ENCODE peak calls at places on chromosomes 11 and 22, in four cellular contexts. One of them, this sample, is unnamed.

GRCh38 chr11:116797816-116798215 is 6.1 kb upstream of the APOA5 start:
- DNase-seq in HCT116: no peak
- DNase-seq in K562: no peak
- DNase-seq in HepG2: no peak
- DNase-seq in this sample: no peak

GRCh38 chr11:104873252-104873651 is 25.0 kb downstream of the CASP12 start:
- DNase-seq in HCT116: no peak
- DNase-seq in K562: peak
- DNase-seq in HepG2: no peak
- DNase-seq in this sample: no peak

GRCh38 chr11:76802621-76803020 is 19.5 kb downstream of the TSKU start:
- DNase-seq in HCT116: no peak
- DNase-seq in K562: no peak
- DNase-seq in HepG2: no peak
- DNase-seq in this sample: no peak

GRCh38 chr22:44335903-44336803 is 23.4 kb upstream of the SHISAL1 start:
- DNase-seq in HCT116: no peak
- DNase-seq in K562: no peak
- DNase-seq in HepG2: no peak
- DNase-seq in this sample: no peak

GRCh38 chr22:46007003-46007847 is 30.3 kb upstream of the WNT7B start:
- DNase-seq in HCT116: peak
- DNase-seq in K562: no peak
- DNase-seq in HepG2: no peak
- DNase-seq in this sample: no peak

GRCh38 chr22:37015587-37015878 is 3.7 kb downstream of the TST start:
- DNase-seq in HCT116: no peak
- DNase-seq in K562: no peak
- DNase-seq in HepG2: no peak
- DNase-seq in this sample: no peak

GRCh38 chr11:2587132-2587930 is 112.5 kb downstream of the KCNQ1OT1 start:
- DNase-seq in HCT116: no peak
- DNase-seq in K562: no peak
- DNase-seq in HepG2: no peak
- DNase-seq in this sample: no peak

GRCh38 chr11:29260939-29261705 is 755.7 kb downstream of the KCNA4 start:
- DNase-seq in HCT116: peak
- DNase-seq in K562: no peak
- DNase-seq in HepG2: peak
- DNase-seq in this sample: peak

GRCh38 chr11:115408036-115408911 is 95.9 kb downstream of the CADM1 start:
- DNase-seq in HCT116: no peak
- DNase-seq in K562: no peak
- DNase-seq in HepG2: no peak
- DNase-seq in this sample: no peak

GRCh38 chr11:92841719-92842118 is 127.7 kb upstream of the MTNR1B start:
- DNase-seq in HCT116: no peak
- DNase-seq in K562: no peak
- DNase-seq in HepG2: no peak
- DNase-seq in this sample: no peak

GRCh38 chr22:25750569-25751173 is 8.7 kb downstream of the MYO18B start:
- DNase-seq in HCT116: no peak
- DNase-seq in K562: no peak
- DNase-seq in HepG2: no peak
- DNase-seq in this sample: no peak

GRCh38 chr22:47154621-47155081 is 392.2 kb downstream of the TBC1D22A start:
- DNase-seq in HCT116: no peak
- DNase-seq in K562: no peak
- DNase-seq in HepG2: no peak
- DNase-seq in this sample: no peak

GRCh38 chr11:67178878-67179277 is 59.8 kb downstream of the KDM2A start:
- DNase-seq in HCT116: no peak
- DNase-seq in K562: no peak
- DNase-seq in HepG2: no peak
- DNase-seq in this sample: no peak

GRCh38 chr11:69253028-69253427 is 40.9 kb upstream of the MYEOV start:
- DNase-seq in HCT116: peak
- DNase-seq in K562: no peak
- DNase-seq in HepG2: no peak
- DNase-seq in this sample: no peak

GRCh38 chr11:74366576-74366975 is 31.7 kb downstream of the PGM2L1 start:
- DNase-seq in HCT116: no peak
- DNase-seq in K562: no peak
- DNase-seq in HepG2: no peak
- DNase-seq in this sample: no peak

GRCh38 chr22:45891471-45891995 is 85.4 kb downstream of the WNT7B start:
- DNase-seq in HCT116: no peak
- DNase-seq in K562: no peak
- DNase-seq in HepG2: no peak
- DNase-seq in this sample: no peak

GRCh38 chr11:33507967-33508366 is 192.7 kb downstream of the C11orf91 start:
- DNase-seq in HCT116: peak
- DNase-seq in K562: no peak
- DNase-seq in HepG2: peak
- DNase-seq in this sample: no peak

GRCh38 chr11:46382644-46383403 is 1.4 kb downstream of the MDK start:
- DNase-seq in HCT116: no peak
- DNase-seq in K562: no peak
- DNase-seq in HepG2: peak
- DNase-seq in this sample: no peak

GRCh38 chr22:37804886-37805857 is 2.6 kb upstream of the GCAT start:
- DNase-seq in HCT116: peak
- DNase-seq in K562: no peak
- DNase-seq in HepG2: peak
- DNase-seq in this sample: no peak

GRCh38 chr11:75583710-75584658 is 21.9 kb downstream of the SERPINH1 start:
- DNase-seq in HCT116: no peak
- DNase-seq in K562: peak
- DNase-seq in HepG2: no peak
- DNase-seq in this sample: no peak

GRCh38 chr22:50015451-50016307 is 3.1 kb upstream of the IL17REL start:
- DNase-seq in HCT116: no peak
- DNase-seq in K562: peak
- DNase-seq in HepG2: no peak
- DNase-seq in this sample: no peak
- TF ChIP-seq TCF7L2 in HCT116: no peak
- TF ChIP-seq TCF7L2 in K562: no peak
- TF ChIP-seq TCF7L2 in HepG2: no peak
- TF ChIP-seq TCF7L2 in this sample: no peak

DNA sequence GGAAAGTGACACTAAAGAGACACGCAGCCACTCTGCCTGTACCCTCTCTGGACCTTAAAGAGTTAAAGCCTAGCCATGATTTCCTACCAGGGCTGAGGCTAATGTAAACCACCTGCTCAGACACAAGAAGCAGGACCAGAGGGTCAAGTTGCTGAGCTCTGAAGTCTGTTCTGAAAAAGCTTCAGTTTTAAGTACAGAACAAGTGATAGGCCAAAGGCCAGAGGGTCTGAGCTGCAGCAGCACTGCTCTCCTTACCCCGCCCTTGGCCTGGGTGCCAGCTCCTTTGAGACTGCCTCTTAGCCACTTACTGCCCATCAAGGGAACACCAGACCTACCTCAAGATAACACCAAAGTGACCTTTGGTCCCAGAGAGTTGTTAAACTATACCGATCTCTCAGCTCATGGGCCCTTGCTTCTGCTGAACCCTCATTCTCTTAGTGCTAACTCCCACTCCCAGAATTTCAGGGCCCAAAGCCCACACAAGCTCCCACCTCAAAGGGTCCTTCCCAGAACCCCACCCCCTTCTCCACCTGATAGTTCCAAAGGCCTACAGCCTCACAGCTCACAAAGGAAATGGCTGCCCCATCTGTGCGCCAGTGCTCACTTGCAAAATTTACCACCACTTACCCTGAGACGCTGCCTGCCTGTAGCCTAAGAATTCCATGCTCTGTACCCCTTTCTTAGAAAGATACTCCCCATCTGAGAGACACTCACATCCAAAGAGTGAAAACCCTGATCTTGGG is 40.6 kb downstream of the IL18BP start:
- DNase-seq in HCT116: no peak
- DNase-seq in K562: no peak
- DNase-seq in HepG2: no peak
- DNase-seq in this sample: no peak
- H3K4me3 ChIP-seq in HCT116: no peak
- H3K4me3 ChIP-seq in K562: no peak
- H3K4me3 ChIP-seq in HepG2: peak
- H3K4me3 ChIP-seq in this sample: peak

DNA sequence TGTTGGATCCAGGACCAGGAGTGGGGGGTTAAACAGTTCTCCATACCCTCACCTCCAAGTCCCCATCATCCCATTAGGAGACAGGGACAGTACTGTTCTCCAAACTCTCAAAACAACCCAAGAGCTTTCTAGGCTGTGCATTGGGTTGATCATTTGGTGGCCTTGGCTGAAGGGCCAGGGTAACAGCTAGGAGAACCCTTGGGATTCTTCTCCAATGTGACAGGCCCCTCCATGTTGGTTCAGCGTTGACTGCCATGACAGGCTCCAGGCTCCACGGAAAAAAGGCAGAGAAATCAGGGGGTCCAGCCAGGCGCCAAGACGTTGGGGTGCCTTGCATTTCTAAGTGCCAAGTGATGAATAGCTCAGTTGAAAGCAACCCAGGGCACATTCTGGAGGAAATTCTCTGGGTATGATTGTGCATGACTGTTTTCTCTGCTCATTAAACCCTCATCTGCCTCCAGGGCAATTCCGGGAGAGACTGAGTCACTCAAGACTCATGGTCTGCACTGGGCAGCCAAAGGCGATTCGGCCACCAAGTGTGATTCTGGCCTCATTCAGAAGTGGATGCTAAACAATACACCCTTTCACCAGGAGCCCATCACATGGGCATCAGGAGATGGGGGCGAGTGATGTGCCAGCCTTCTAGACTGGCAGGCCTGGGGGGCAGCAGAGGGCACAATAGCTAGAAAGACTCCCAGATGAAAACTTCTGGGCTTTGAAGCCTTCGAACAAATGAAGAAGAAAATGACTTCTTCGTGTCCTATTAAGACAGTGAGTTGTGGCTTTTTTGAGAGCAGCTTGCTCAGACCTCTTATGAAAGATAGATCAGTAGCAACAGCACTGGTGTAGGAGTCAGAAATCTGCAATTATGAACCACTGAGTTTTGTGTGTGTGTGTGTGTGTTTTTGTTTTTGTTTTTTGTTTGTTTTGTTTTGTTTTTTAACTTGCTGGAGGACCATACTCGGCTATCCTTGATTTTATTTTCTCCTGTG is 27.7 kb downstream of the CD44 start:
- DNase-seq in HCT116: peak
- DNase-seq in K562: no peak
- DNase-seq in HepG2: no peak
- DNase-seq in this sample: no peak
- TF ChIP-seq TCF7L2 in HCT116: no peak
- TF ChIP-seq TCF7L2 in K562: no peak
- TF ChIP-seq TCF7L2 in HepG2: no peak
- TF ChIP-seq TCF7L2 in this sample: no peak

DNA sequence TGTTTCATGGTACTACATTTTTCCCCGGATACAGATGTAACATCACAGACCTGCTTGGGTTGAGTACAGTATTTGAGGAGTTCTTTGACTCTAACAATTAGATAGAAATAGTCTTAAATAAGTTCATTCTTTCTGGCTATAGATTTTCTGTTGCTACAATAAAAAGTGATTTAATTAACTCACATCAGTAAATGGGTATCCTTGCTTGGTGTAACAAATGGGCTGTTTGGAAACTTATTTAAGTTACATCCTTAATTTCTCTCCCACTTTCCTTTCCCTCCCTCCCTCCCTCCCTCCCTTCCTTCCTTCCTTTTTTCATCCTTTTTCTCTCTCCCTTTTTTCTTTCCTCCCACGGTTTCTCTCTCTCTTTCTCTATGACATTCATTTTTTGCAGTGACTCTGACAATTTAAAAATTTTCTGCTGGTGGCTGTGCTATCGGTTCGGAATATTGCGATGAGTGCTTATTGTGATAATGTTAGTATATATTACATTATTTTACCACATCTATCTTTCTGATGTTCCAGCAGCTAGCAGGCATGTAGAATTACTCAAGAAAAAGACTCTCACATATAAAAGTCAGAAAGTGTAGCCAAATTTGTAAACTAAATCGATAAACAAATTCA is 3.2 kb downstream of the OR51F1 start:
- DNase-seq in HCT116: no peak
- DNase-seq in K562: no peak
- DNase-seq in HepG2: no peak
- DNase-seq in this sample: no peak
- H3K4me3 ChIP-seq in HCT116: no peak
- H3K4me3 ChIP-seq in K562: no peak
- H3K4me3 ChIP-seq in HepG2: no peak
- H3K4me3 ChIP-seq in this sample: no peak

GRCh38 chr11:125141686-125142535 is 22.6 kb upstream of the PKNOX2 start:
- DNase-seq in HCT116: no peak
- DNase-seq in K562: peak
- DNase-seq in HepG2: no peak
- DNase-seq in this sample: peak
- TF ChIP-seq TCF7L2 in HCT116: no peak
- TF ChIP-seq TCF7L2 in K562: no peak
- TF ChIP-seq TCF7L2 in HepG2: no peak
- TF ChIP-seq TCF7L2 in this sample: no peak

GRCh38 chr11:100821198-100821597 is 134.1 kb downstream of the ARHGAP42 start:
- DNase-seq in HCT116: no peak
- DNase-seq in K562: no peak
- DNase-seq in HepG2: no peak
- DNase-seq in this sample: no peak
- H3K4me3 ChIP-seq in HCT116: no peak
- H3K4me3 ChIP-seq in K562: no peak
- H3K4me3 ChIP-seq in HepG2: no peak
- H3K4me3 ChIP-seq in this sample: no peak

DNA sequence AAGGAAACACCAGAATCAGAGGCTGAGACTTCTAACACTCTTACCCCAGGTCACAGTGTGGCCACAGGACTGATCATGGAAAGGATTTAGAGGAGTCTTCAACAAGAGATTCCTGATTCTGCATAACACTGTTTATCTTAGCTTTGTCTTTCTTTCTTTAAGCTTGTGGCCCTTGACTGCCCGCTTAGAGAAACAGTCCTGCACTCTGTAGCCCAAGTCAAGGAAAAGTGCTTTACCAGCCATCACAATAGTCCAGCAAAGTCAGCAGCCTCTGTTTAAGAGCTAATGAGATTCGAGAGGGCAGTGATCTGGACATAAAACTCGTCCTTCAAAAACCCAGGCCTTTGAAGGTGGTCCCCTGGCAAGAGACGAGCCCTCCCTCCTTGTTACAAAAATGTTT is 30.0 kb downstream of the PRDM10 start:
- DNase-seq in HCT116: no peak
- DNase-seq in K562: no peak
- DNase-seq in HepG2: no peak
- DNase-seq in this sample: no peak
- TF ChIP-seq TCF7L2 in HCT116: no peak
- TF ChIP-seq TCF7L2 in K562: no peak
- TF ChIP-seq TCF7L2 in HepG2: no peak
- TF ChIP-seq TCF7L2 in this sample: no peak